ENCODE peak calls at places on chromosomes 3 and 15, in nine cellular contexts. L is PC-9, T is fibroblast of lung, P is choroid plexus epithelial cell, M is IMR-90, N is fibroblast of villous mesenchyme, S is cardiac fibroblast, H is RWPE1, G is tibial nerve. O is an unnamed sample.

GRCh38 chr3:123637131-123637530 is 52.3 kb upstream of the HACD2 start:
- DNase-seq in L (peak; percentile 48), T (no peak), P (no peak), M (no peak), N (no peak), S (no peak), H (no peak), G (no peak), O (no peak)

GRCh38 chr3:140629351-140630137 is 48.3 kb upstream of the TRIM42 start:
- DNase-seq in L (peak; percentile 56), T (peak; percentile 87), P (peak; percentile 99), M (peak; percentile 35), N (peak; percentile 92), S (peak; percentile 99), H (peak; percentile 78), G (no peak), O (peak; percentile 31)

GRCh38 chr3:29454326-29454725 is 173.5 kb downstream of the RBMS3 start:
- DNase-seq in L (no peak), T (no peak), P (no peak), M (no peak), N (no peak), S (no peak), H (peak; percentile 14), G (no peak), O (no peak)

GRCh38 chr3:16961621-16962205 is 77.0 kb downstream of the PLCL2 start:
- DNase-seq in L (no peak), T (no peak), P (no peak), M (no peak), N (no peak), S (no peak), H (no peak), G (no peak), O (no peak)

GRCh38 chr3:195441971-195442572 is 748 bp downstream of the ACAP2 start:
- DNase-seq in L (peak; percentile 48), T (peak; percentile 41), P (peak; percentile 44), M (peak; percentile 40), N (peak; percentile 52), S (peak; percentile 47), H (peak; percentile 30), G (no peak), O (no peak)

GRCh38 chr15:27028836-27029482 is 58.0 kb downstream of the GABRG3 start:
- DNase-seq in L (no peak), T (no peak), P (no peak), M (no peak), N (no peak), S (no peak), H (no peak), G (no peak), O (no peak)

GRCh38 chr3:128813003-128813564 is 66.3 kb upstream of the ACAD9 start:
- DNase-seq in L (no peak), T (no peak), P (no peak), M (no peak), N (no peak), S (no peak), H (no peak), G (no peak), O (no peak)

GRCh38 chr3:117018622-117019021 is 309.0 kb downstream of the TUSC7 start:
- DNase-seq in L (no peak), T (no peak), P (no peak), M (no peak), N (no peak), S (no peak), H (no peak), G (no peak), O (no peak)

GRCh38 chr15:66580643-66581042 is 14.8 kb upstream of the LCTL start:
- DNase-seq in L (peak; percentile 10), T (no peak), P (peak; percentile 25), M (peak; percentile 34), N (peak; percentile 21), S (peak; percentile 79), H (no peak), G (peak; percentile 17), O (no peak)

GRCh38 chr3:126261037-126261436 is 80.7 kb upstream of the ALDH1L1 start:
- DNase-seq in L (no peak), T (peak; percentile 93), P (peak; percentile 80), M (peak; percentile 61), N (peak; percentile 92), S (peak; percentile 82), H (no peak), G (peak; percentile 73), O (no peak)
- TF ChIP-seq CTCF in L (no peak), T (peak; percentile 15), P (peak; percentile 25), M (peak; percentile 5), N (no peak), S (peak; percentile 17), H (no peak), G (peak; percentile 16), O (no peak)

GRCh38 chr3:120071259-120071658 is 23.0 kb downstream of the GSK3B start:
- DNase-seq in L (no peak), T (no peak), P (no peak), M (no peak), N (no peak), S (no peak), H (no peak), G (no peak), O (no peak)

GRCh38 chr3:120067090-120067489 is 27.2 kb downstream of the GSK3B start:
- DNase-seq in L (no peak), T (no peak), P (no peak), M (no peak), N (no peak), S (no peak), H (no peak), G (no peak), O (no peak)

GRCh38 chr3:120077726-120078125 is 16.5 kb downstream of the GSK3B start:
- DNase-seq in L (no peak), T (no peak), P (no peak), M (no peak), N (no peak), S (no peak), H (no peak), G (no peak), O (no peak)

GRCh38 chr3:120070263-120070981 is 23.8 kb downstream of the GSK3B start:
- DNase-seq in L (no peak), T (no peak), P (no peak), M (no peak), N (no peak), S (no peak), H (no peak), G (no peak), O (no peak)

GRCh38 chr3:120072867-120073525 is 21.3 kb downstream of the GSK3B start:
- DNase-seq in L (no peak), T (no peak), P (no peak), M (no peak), N (no peak), S (no peak), H (no peak), G (no peak), O (no peak)
- TF ChIP-seq CTCF in L (no peak), T (no peak), P (peak; percentile 39), M (no peak), N (no peak), S (no peak), H (no peak), G (no peak), O (no peak)

GRCh38 chr3:4462641-4463040 is 4.4 kb downstream of the SUMF1 start:
- DNase-seq in L (no peak), T (no peak), P (no peak), M (no peak), N (no peak), S (no peak), H (no peak), G (no peak), O (no peak)
- TF ChIP-seq CTCF in L (no peak), T (no peak), P (no peak), M (no peak), N (no peak), S (no peak), H (no peak), G (no peak), O (no peak)

DNA sequence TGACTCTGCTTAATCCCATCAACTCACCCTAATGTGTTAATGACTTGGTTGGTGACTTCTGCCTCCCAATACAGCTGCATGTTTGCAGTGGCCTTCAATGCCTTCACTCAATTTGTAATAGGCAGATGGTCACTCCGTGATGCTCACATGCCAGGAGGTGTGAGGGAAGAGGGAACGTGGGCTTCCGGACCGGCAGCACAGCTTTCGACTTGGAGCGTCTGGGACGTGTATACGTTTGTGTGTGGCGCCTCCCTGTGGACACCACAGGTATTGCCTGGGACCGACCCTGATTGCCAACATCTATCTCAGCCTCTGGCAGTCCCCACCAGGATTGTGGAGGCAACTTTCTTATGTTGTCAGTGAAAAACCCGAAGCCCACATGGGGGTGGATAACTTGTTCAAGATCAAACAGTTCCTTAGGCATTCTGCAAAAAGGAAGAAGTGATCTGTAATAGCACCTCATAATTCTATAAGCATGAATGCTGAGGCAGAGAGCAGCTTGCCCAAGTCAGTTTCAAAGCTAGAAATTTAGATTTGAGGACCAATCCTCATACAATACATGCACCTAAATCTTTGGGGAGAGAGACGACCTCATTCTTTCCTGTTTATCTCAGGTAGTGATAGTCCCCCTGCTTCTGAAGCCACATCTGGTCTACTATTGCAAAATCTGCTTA is 16.9 kb downstream of the MRPL46 start:
- DNase-seq in L (peak; percentile 56), T (peak; percentile 59), P (peak; percentile 82), M (peak; percentile 66), N (peak; percentile 61), S (peak; percentile 78), H (peak; percentile 72), G (peak; percentile 28), O (no peak)
- TF ChIP-seq CTCF in L (peak; percentile 88), T (peak; percentile 87), P (peak; percentile 89), M (peak; percentile 77), N (peak; percentile 84), S (peak; percentile 84), H (peak; percentile 80), G (peak; percentile 50), O (peak; percentile 93)

DNA sequence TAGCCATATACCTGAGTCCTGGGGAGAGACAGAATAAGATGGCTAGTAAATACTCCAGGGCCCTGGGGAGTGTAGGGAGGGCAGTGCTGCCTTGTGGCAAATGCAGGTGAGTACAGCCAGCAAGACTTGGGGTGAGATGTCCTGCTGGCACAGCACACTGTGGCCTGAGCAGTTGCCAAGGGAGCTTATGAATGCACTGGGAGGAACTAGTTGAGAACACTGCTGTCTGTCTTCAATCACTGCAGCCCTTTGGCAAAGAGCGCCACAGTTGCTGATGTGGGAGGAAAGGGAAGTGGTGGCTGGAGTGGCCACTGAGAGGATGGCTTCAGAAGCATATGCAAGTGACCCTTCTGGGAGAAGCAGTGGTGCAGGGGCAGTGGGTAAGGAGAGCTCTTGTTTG is 264.6 kb downstream of the RORA start:
- DNase-seq in L (no peak), T (no peak), P (no peak), M (no peak), N (no peak), S (no peak), H (no peak), G (no peak), O (no peak)
- TF ChIP-seq CTCF in L (no peak), T (no peak), P (no peak), M (no peak), N (no peak), S (no peak), H (no peak), G (no peak), O (no peak)

O was measured in HFF-Myc.